ENCODE peak calls at places on chromosomes 16 and 17, in six cellular contexts. P, J, G, N, D and K are unnamed samples.

GRCh38 chr17:41147531-41148204 is 2.0 kb downstream of the KRTAP4-5 start:
- DNase-seq in N (no peak), J (no peak), D (no peak), G (no peak), P (no peak), K (no peak)

GRCh38 chr16:30355954-30356308 is 823 bp upstream of the CD2BP2 start:
- DNase-seq in P (no peak), D (no peak), G (no peak), N (no peak), J (no peak), K (no peak)

GRCh38 chr17:20174588-20175265 is 165.6 kb downstream of the SPECC1 start:
- DNase-seq in N (peak), G (no peak), J (no peak), D (no peak), P (no peak), K (no peak)

GRCh38 chr16:2910441-2910840 is 1.3 kb upstream of the FLYWCH1 start:
- DNase-seq in G (no peak), N (no peak), P (no peak), D (no peak), J (no peak), K (no peak)

GRCh38 chr17:42276609-42277341 is 584 bp upstream of the STAT5B start:
- DNase-seq in D (peak), G (peak), J (no peak), P (no peak), N (no peak), K (no peak)

GRCh38 chr16:24921229-24921628 is 75.5 kb downstream of the SLC5A11 start:
- DNase-seq in G (no peak), J (no peak), P (no peak), N (no peak), D (no peak), K (no peak)

GRCh38 chr17:38571833-38572274 is 33.9 kb downstream of the SRCIN1 start:
- DNase-seq in N (no peak), D (peak), J (no peak), P (no peak), G (no peak), K (no peak)

GRCh38 chr17:59878624-59879023 is 14.1 kb downstream of the TUBD1 start:
- DNase-seq in J (no peak), G (no peak), P (no peak), D (no peak), N (no peak), K (no peak)

GRCh38 chr17:77555741-77556291 is 402.7 kb upstream of the TNRC6C start:
- DNase-seq in P (no peak), J (no peak), G (no peak), D (no peak), N (no peak), K (no peak)

GRCh38 chr17:35210741-35211140 is 16.5 kb upstream of the SLC35G3 start:
- DNase-seq in P (peak), G (no peak), J (peak), N (no peak), D (no peak), K (no peak)

GRCh38 chr17:19460695-19461094 is 49.7 kb downstream of the RNF112 start:
- DNase-seq in J (no peak), P (no peak), N (no peak), D (no peak), G (no peak), K (no peak)

GRCh38 chr16:66203476-66203875 is 163.0 kb upstream of the CDH5 start:
- DNase-seq in N (no peak), J (no peak), P (no peak), D (no peak), G (no peak), K (no peak)

GRCh38 chr17:13784466-13784865 is 182.7 kb upstream of the HS3ST3A1 start:
- DNase-seq in N (no peak), P (no peak), J (no peak), G (no peak), D (no peak), K (no peak)

GRCh38 chr16:85936761-85937343 is 37.9 kb downstream of the IRF8 start:
- DNase-seq in J (no peak), P (no peak), G (no peak), D (no peak), N (no peak), K (no peak)

GRCh38 chr17:51275381-51275780 is 15.0 kb downstream of the UTP18 start:
- DNase-seq in P (no peak), J (no peak), D (no peak), N (no peak), G (no peak), K (no peak)